ENCODE peak calls at places on chromosomes 6 and 20, in four cellular contexts. W, Q, K and A are unnamed samples.

GRCh38 chr6:39893286-39893685 is 41.0 kb downstream of the MOCS1 start:
- DNase-seq in W (no peak), K (no peak), Q (no peak), A (no peak)

GRCh38 chr20:45827712-45828111 is 600 bp upstream of the TNNC2 start:
- DNase-seq in K (no peak), Q (no peak), W (no peak), A (no peak)

GRCh38 chr20:35561268-35561667 is 19.4 kb downstream of the ERGIC3 start:
- DNase-seq in Q (peak), W (no peak), K (peak), A (peak)

GRCh38 chr20:16761305-16761829 is 13.2 kb downstream of the OTOR start:
- DNase-seq in W (peak), K (peak), Q (peak), A (peak)

GRCh38 chr20:35845561-35845960 is 73.7 kb downstream of the PHF20 start:
- DNase-seq in Q (peak), W (no peak), K (no peak), A (no peak)

GRCh38 chr20:50981714-50982048 is 23.1 kb downstream of the MOCS3 start:
- DNase-seq in K (no peak), Q (no peak), W (no peak), A (no peak)

GRCh38 chr6:56729719-56730118 is 87.0 kb upstream of the DST start:
- DNase-seq in Q (peak), K (peak), W (no peak), A (peak)

GRCh38 chr6:157143171-157143884 is 180.0 kb downstream of the TMEM242 start:
- DNase-seq in W (no peak), K (peak), Q (peak), A (peak)

GRCh38 chr20:15928946-15929345 is 644.3 kb downstream of the KIF16B start:
- DNase-seq in K (no peak), Q (no peak), W (no peak), A (no peak)

GRCh38 chr6:132961122-132961521 is 146.8 kb downstream of the RPS12 start:
- DNase-seq in K (peak), W (no peak), Q (peak), A (peak)

GRCh38 chr20:3687655-3688054 is 5.8 kb upstream of the ADAM33 start:
- DNase-seq in K (peak), Q (peak), W (no peak), A (peak)

GRCh38 chr6:41027251-41027650 is 11.8 kb downstream of the UNC5CL start:
- DNase-seq in K (no peak), Q (no peak), W (no peak), A (no peak)
- H3K4me3 ChIP-seq in K (peak), Q (peak), W (peak), A (no peak)

GRCh38 chr20:38113401-38114325 is 51.4 kb downstream of the TGM2 start:
- DNase-seq in K (no peak), W (peak), Q (no peak), A (no peak)
- TF ChIP-seq CTCF in K (no peak), W (no peak), Q (peak), A (peak)

DNA sequence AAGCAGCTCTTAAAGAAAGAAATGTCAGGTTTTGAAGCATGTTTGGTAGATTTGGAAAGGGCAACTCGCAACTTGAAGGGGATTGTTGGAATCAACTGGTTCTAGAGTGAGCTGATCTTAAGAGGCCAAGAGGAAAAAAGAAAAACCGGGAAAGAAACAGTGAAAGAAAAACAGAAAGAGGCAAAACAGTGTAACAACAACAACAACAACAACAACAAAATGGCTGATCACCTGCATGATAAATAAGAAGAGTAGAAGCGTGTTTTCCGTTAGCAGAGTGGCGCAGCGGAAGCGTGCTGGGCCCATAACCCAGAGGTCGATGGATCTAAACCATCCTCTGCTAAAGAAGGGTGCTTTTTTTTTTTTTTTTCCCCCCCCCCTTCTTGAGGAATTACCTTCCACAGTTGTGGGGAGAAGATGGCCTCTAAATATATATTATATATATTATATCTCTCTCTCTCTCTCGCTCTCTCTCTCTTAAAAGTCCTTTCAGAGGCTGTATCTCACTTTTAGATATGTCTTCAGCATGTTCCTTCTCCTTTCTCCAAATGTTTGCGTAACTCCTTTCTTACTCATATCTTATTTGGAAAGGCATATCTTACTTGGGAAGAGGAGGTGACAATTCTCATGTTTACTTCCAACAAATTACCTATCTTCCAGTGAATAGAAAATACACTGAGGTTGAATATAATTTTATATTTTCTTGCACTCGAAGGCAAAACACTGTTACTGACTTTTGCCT is 134.4 kb downstream of the OR2B2 start:
- DNase-seq in Q (peak), W (no peak), K (no peak), A (no peak)
- H3K4me3 ChIP-seq in Q (peak), W (no peak), K (no peak), A (no peak)

GRCh38 chr20:23362392-23363256 is 642 bp downstream of the GZF1 start:
- DNase-seq in Q (no peak), K (peak), W (peak), A (peak)
- TF ChIP-seq CTCF in Q (no peak), K (no peak), W (no peak), A (no peak)